ENCODE peak calls at places on chromosomes 13 and 19, in ten cellular contexts. D is ovary, B is mesenchymal stem cell, Z is gastrocnemius medialis, T is stomach, E is aorta, V is PC-9, Y is tibial nerve, G is heart left ventricle, K is spleen. X is an unnamed sample. For H3K9me3 and H3K4me1, the result is how much of the 10 kb centered on the place peaks cover.

GRCh38 chr13:90867336-90867683 is 480.2 kb upstream of the MIR17HG start:
- DNase-seq in Y (peak), E (peak), B (peak), V (peak), K (no peak), G (peak), T (peak), D (no peak), Z (no peak), X (no peak)

GRCh38 chr19:32173836-32174235 is 171.6 kb upstream of the ZNF507 start:
- DNase-seq in Y (no peak), K (no peak), T (no peak), Z (no peak), V (no peak), D (no peak), G (no peak), E (no peak), B (no peak), X (no peak)

GRCh38 chr13:74641586-74641985 is 507.4 kb upstream of the KLF12 start:
- DNase-seq in Y (no peak), V (no peak), D (no peak), T (no peak), G (no peak), E (no peak), B (no peak), Z (no peak), K (no peak), X (no peak)

GRCh38 chr19:14091885-14092462 is 1.4 kb upstream of the SAMD1 start:
- DNase-seq in Y (no peak), T (no peak), V (no peak), Z (no peak), K (peak), B (peak), D (peak), E (no peak), G (no peak), X (no peak)

GRCh38 chr19:40519352-40520322 is 52.8 kb downstream of the SPTBN4 start:
- DNase-seq in Z (no peak), K (no peak), Y (no peak), T (peak), V (no peak), B (peak), G (no peak), E (no peak), D (no peak), X (no peak)

GRCh38 chr13:20271441-20271840 is 39.3 kb upstream of the GJB6 start:
- DNase-seq in G (no peak), T (no peak), K (no peak), B (no peak), Z (no peak), V (no peak), E (no peak), D (no peak), Y (no peak), X (no peak)

GRCh38 chr13:74931698-74932433 is 550.1 kb downstream of the TBC1D4 start:
- DNase-seq in Y (no peak), E (no peak), Z (no peak), V (no peak), B (no peak), D (no peak), T (no peak), G (no peak), K (no peak), X (no peak)

GRCh38 chr19:45791744-45792481 is 732 bp downstream of the DMWD start:
- DNase-seq in Y (no peak), B (no peak), E (no peak), G (no peak), T (no peak), D (no peak), Z (no peak), V (no peak), K (no peak), X (no peak)

GRCh38 chr19:31674503-31675186 is 325.4 kb upstream of the TSHZ3 start:
- DNase-seq in V (no peak), K (no peak), G (no peak), E (no peak), T (no peak), D (no peak), Z (no peak), B (peak), Y (no peak), X (no peak)

GRCh38 chr13:83825676-83826075 is 56.6 kb downstream of the SLITRK1 start:
- DNase-seq in V (no peak), T (no peak), E (no peak), Y (no peak), G (no peak), D (no peak), B (no peak), Z (no peak), K (no peak), X (no peak)

GRCh38 chr19:54684537-54684936 is 21.8 kb downstream of the LILRB4 start:
- DNase-seq in B (no peak), Y (no peak), K (no peak), T (no peak), D (no peak), E (no peak), G (no peak), V (peak), Z (no peak), X (no peak)

GRCh38 chr13:40812102-40812501 is 22.7 kb downstream of the SLC25A15 start:
- DNase-seq in Y (no peak), G (no peak), B (no peak), E (no peak), T (no peak), Z (no peak), V (no peak), D (no peak), K (no peak), X (no peak)

DNA sequence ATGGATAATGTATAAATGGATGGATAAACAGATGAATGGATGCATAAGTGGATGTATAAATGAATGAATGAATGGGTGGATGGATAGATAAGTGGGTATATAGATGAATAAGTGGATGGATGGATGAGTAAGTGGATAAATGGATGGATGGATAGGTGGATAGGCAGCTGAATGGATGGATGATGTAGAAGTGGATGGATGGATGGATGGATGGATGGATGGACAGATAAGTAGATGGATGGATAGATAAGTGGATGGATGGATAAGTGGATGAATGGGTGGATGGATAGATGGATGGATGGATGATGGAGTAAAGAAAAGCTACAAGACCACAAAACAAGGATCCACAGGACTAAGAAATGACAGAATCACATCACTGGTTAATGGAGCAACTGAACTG is 9.0 kb upstream of the COMP start:
- DNase-seq in G (no peak), Z (no peak), E (no peak), B (no peak), V (no peak), D (no peak), Y (no peak), K (no peak), T (no peak), X (no peak)
- H3K4me3 ChIP-seq in G (no peak), Z (no peak), E (no peak), B (no peak), V (no peak), D (no peak), Y (no peak), K (no peak), T (no peak), X (no peak)

DNA sequence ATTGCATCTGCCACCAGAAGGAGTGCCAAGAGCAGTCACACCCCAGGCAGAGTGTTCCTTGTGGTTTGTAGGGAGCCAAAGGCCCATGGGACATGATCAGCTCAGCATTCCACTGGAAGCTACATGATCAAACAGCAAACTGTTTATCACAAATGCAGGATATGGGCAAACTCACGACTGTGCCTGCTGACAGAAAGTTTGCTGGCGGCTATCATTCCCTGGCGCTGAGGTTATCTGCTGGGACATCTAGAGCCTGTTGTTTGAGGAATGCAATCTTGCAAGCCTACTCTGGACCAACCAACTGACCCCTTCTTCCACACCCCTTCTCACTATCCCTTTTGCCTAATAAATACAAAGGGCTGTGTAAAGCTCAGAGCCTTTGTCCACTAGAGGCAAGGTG is 7.7 kb upstream of the ZNF613 start:
- DNase-seq in Y (no peak), V (no peak), D (no peak), G (no peak), K (no peak), T (no peak), B (no peak), Z (no peak), E (no peak), X (no peak)
- H3K9me3 ChIP-seq in Y (under half), V (half or more), D (half or more), G (half or more), K (half or more), T (half or more), B (half or more), Z (under half), E (under half), X (half or more)

GRCh38 chr13:70027551-70027950 is 80.1 kb upstream of the ATXN8OS start:
- DNase-seq in E (no peak), D (no peak), K (no peak), Z (no peak), B (no peak), V (no peak), T (no peak), G (no peak), Y (no peak), X (no peak)
- H3K4me1 ChIP-seq in E (under half), D (under half), K (under half), Z (under half), B (under half), V (under half), T (under half), G (under half), Y (under half), X (under half)

GRCh38 chr13:107962209-107962608 is 253.1 kb downstream of the LIG4 start:
- DNase-seq in Y (no peak), K (no peak), E (no peak), Z (no peak), V (no peak), D (no peak), T (no peak), G (no peak), B (no peak), X (no peak)
- H3K4me3 ChIP-seq in Y (no peak), K (no peak), E (no peak), Z (no peak), V (no peak), D (no peak), T (no peak), G (no peak), B (no peak), X (no peak)

GRCh38 chr19:23981863-23982262 is 67.2 kb downstream of the ZNF726 start:
- DNase-seq in G (no peak), E (no peak), D (no peak), T (no peak), V (peak), Z (no peak), K (no peak), B (no peak), Y (no peak), X (no peak)

GRCh38 chr19:23980805-23981204 is 66.1 kb downstream of the ZNF726 start:
- DNase-seq in K (no peak), Z (no peak), E (no peak), T (no peak), D (no peak), Y (no peak), V (no peak), G (no peak), B (no peak), X (no peak)

GRCh38 chr19:23978068-23978467 is 63.4 kb downstream of the ZNF726 start:
- DNase-seq in D (no peak), K (no peak), Y (no peak), E (no peak), G (no peak), V (peak), T (no peak), B (no peak), Z (no peak), X (no peak)

GRCh38 chr19:23986623-23987022 is 71.9 kb downstream of the ZNF726 start:
- DNase-seq in V (peak), E (no peak), Y (no peak), K (no peak), B (no peak), T (no peak), D (no peak), G (no peak), Z (no peak), X (no peak)

GRCh38 chr19:23983406-23983805 is 68.7 kb downstream of the ZNF726 start:
- DNase-seq in Z (no peak), D (no peak), T (no peak), K (no peak), B (no peak), E (no peak), G (no peak), Y (no peak), V (peak), X (no peak)
- H3K9me3 ChIP-seq in Z (under half), D (under half), T (under half), K (under half), B (under half), E (under half), G (under half), Y (under half), V (under half), X (under half)

GRCh38 chr13:113744197-113745000 is 14.6 kb upstream of the TMEM255B start:
- DNase-seq in Y (no peak), G (no peak), B (no peak), V (no peak), E (peak), Z (no peak), K (peak), D (no peak), T (no peak), X (no peak)

GRCh38 chr13:113742000-113742441 is 17.0 kb upstream of the TMEM255B start:
- DNase-seq in Y (no peak), E (peak), V (peak), Z (no peak), T (peak), G (no peak), K (peak), D (no peak), B (peak), X (no peak)

GRCh38 chr13:113742445-113743120 is 16.4 kb upstream of the TMEM255B start:
- DNase-seq in V (no peak), D (no peak), E (peak), B (no peak), Y (no peak), G (no peak), K (peak), Z (no peak), T (no peak), X (no peak)

GRCh38 chr13:113745059-113745458 is 14.0 kb upstream of the TMEM255B start:
- DNase-seq in Z (no peak), T (no peak), K (peak), G (no peak), B (no peak), Y (no peak), V (no peak), E (no peak), D (no peak), X (no peak)

DNA sequence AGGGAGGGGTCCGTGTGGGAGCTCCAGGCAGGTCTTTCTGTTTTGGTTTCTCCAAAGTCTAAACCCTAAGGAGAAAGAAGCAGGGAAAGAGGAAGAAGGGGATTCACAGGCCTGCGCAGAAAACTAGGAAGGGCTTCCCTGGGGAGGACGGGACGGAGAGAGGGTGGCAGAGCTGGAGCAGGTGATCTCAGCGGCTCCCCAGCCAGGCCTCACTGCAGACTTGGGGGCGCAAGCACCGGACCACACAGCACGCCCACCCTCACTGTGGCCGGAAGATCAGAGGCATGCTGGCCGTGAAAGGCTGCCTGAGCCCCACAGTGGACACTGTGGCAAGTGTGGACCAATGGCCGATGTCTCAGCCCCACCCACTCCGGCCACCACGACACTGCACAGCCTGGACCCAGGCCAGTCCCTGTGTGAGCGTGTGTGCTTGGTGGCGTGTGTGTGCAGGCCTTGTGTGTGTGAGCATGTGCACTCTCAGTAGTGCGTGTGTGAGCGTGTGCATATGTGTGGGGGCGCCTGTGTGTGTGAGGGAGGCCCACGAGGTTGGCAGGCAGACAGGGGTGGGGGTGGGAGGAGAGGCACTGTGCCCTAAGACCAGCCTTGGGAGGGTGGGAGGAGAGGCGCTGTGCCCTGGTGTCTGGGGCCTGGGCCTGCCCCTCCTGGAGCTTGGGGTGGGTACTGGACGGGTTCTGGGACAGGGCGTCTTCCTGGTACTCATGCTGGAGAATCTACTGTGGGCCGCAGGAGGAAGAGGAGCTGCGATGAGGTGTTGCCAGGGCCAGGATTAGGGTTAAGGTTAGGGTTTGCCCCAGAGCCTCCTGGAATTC is 15.4 kb upstream of the TMEM255B start:
- DNase-seq in D (no peak), Y (no peak), Z (no peak), E (peak), G (no peak), B (no peak), V (no peak), K (peak), T (no peak), X (no peak)
- H3K4me1 ChIP-seq in D (under half), Y (under half), Z (under half), E (under half), G (under half), B (under half), V (under half), K (under half), T (under half), X (under half)

GRCh38 chr13:39035799-39036198 is 2.1 kb downstream of the PROSER1 start:
- DNase-seq in T (no peak), Z (no peak), G (no peak), V (no peak), B (peak), E (no peak), Y (no peak), K (no peak), D (no peak), X (no peak)
- H3K4me3 ChIP-seq in T (peak), Z (peak), G (peak), V (peak), B (no peak), E (peak), Y (peak), K (peak), D (peak), X (peak)

X was measured in effector memory CD4-positive, alpha-beta T cell.